ENCODE peak calls at places on chromosomes 3 and 15, in four cellular contexts. One of them, this sample, is unnamed.

GRCh38 chr3:152339881-152340505 is 71.3 kb downstream of the MBNL1 start:
- DNase-seq in ascending aorta: no peak
- DNase-seq in GM12878: no peak
- DNase-seq in colonic mucosa: no peak
- DNase-seq in this sample: no peak

GRCh38 chr3:112818289-112818688 is 28.4 kb downstream of the CD200R1L start:
- DNase-seq in ascending aorta: no peak
- DNase-seq in GM12878: no peak
- DNase-seq in colonic mucosa: no peak
- DNase-seq in this sample: no peak

GRCh38 chr3:49873623-49874022 is 3.9 kb upstream of the CAMKV start:
- DNase-seq in ascending aorta: no peak
- DNase-seq in GM12878: no peak
- DNase-seq in colonic mucosa: peak
- DNase-seq in this sample: no peak

GRCh38 chr3:186526256-186526606 is 17.9 kb downstream of the CRYGS start:
- DNase-seq in ascending aorta: no peak
- DNase-seq in GM12878: no peak
- DNase-seq in colonic mucosa: no peak
- DNase-seq in this sample: peak

GRCh38 chr3:27720899-27721716 is 1.0 kb downstream of the EOMES start:
- DNase-seq in ascending aorta: no peak
- DNase-seq in GM12878: no peak
- DNase-seq in colonic mucosa: no peak
- DNase-seq in this sample: no peak

GRCh38 chr15:97490429-97490828 is 470.1 kb upstream of the ARRDC4 start:
- DNase-seq in ascending aorta: no peak
- DNase-seq in GM12878: no peak
- DNase-seq in colonic mucosa: no peak
- DNase-seq in this sample: no peak

GRCh38 chr3:146577662-146578061 is 27.5 kb downstream of the PLSCR5 start:
- DNase-seq in ascending aorta: no peak
- DNase-seq in GM12878: no peak
- DNase-seq in colonic mucosa: no peak
- DNase-seq in this sample: peak

GRCh38 chr3:128074851-128075515 is 22.7 kb downstream of the SEC61A1 start:
- DNase-seq in ascending aorta: no peak
- DNase-seq in GM12878: no peak
- DNase-seq in colonic mucosa: no peak
- DNase-seq in this sample: no peak

GRCh38 chr15:33461671-33462070 is 150.9 kb downstream of the RYR3 start:
- DNase-seq in ascending aorta: no peak
- DNase-seq in GM12878: no peak
- DNase-seq in colonic mucosa: no peak
- DNase-seq in this sample: no peak

GRCh38 chr15:78915341-78916087 is 29.3 kb downstream of the CTSH start:
- DNase-seq in ascending aorta: peak
- DNase-seq in GM12878: no peak
- DNase-seq in colonic mucosa: no peak
- DNase-seq in this sample: no peak

GRCh38 chr15:33152502-33153109 is 41.9 kb downstream of the FMN1 start:
- DNase-seq in ascending aorta: no peak
- DNase-seq in GM12878: no peak
- DNase-seq in colonic mucosa: no peak
- DNase-seq in this sample: no peak

GRCh38 chr3:134354612-134355275 is 19.5 kb downstream of the AMOTL2 start:
- DNase-seq in ascending aorta: no peak
- DNase-seq in GM12878: no peak
- DNase-seq in colonic mucosa: no peak
- DNase-seq in this sample: no peak

GRCh38 chr3:58299839-58300516 is 6.1 kb upstream of the RPP14 start:
- DNase-seq in ascending aorta: no peak
- DNase-seq in GM12878: no peak
- DNase-seq in colonic mucosa: no peak
- DNase-seq in this sample: peak

GRCh38 chr15:81899730-81900129 is 146.1 kb downstream of the MEX3B start:
- DNase-seq in ascending aorta: no peak
- DNase-seq in GM12878: no peak
- DNase-seq in colonic mucosa: no peak
- DNase-seq in this sample: no peak

GRCh38 chr15:77266708-77267387 is 153.1 kb downstream of the PEAK1 start:
- DNase-seq in ascending aorta: no peak
- DNase-seq in GM12878: no peak
- DNase-seq in colonic mucosa: no peak
- DNase-seq in this sample: no peak

GRCh38 chr3:129028866-129029265 is 27.8 kb downstream of the EFCC1 start:
- DNase-seq in ascending aorta: no peak
- DNase-seq in GM12878: no peak
- DNase-seq in colonic mucosa: no peak
- DNase-seq in this sample: no peak

GRCh38 chr15:39400002-39400401 is 180.9 kb upstream of the THBS1 start:
- DNase-seq in ascending aorta: no peak
- DNase-seq in GM12878: no peak
- DNase-seq in colonic mucosa: no peak
- DNase-seq in this sample: no peak

GRCh38 chr15:92648190-92648875 is 7.2 kb downstream of the FAM174B start:
- DNase-seq in ascending aorta: no peak
- DNase-seq in GM12878: no peak
- DNase-seq in colonic mucosa: no peak
- DNase-seq in this sample: no peak

GRCh38 chr15:45314960-45315359 is 62.9 kb downstream of the SLC28A2 start:
- DNase-seq in ascending aorta: no peak
- DNase-seq in GM12878: no peak
- DNase-seq in colonic mucosa: no peak
- DNase-seq in this sample: peak

GRCh38 chr15:74845581-74845980 is 2.6 kb upstream of the ULK3 start:
- DNase-seq in ascending aorta: no peak
- DNase-seq in GM12878: no peak
- DNase-seq in colonic mucosa: no peak
- DNase-seq in this sample: no peak

GRCh38 chr3:157495846-157496245 is 7.4 kb downstream of the VEPH1 start:
- DNase-seq in ascending aorta: no peak
- DNase-seq in GM12878: no peak
- DNase-seq in colonic mucosa: no peak
- DNase-seq in this sample: no peak

GRCh38 chr15:92693922-92694331 is 38.4 kb upstream of the FAM174B start:
- DNase-seq in ascending aorta: no peak
- DNase-seq in GM12878: no peak
- DNase-seq in colonic mucosa: no peak
- DNase-seq in this sample: peak

GRCh38 chr15:75695206-75695605 is 17.4 kb downstream of the CSPG4 start:
- DNase-seq in ascending aorta: no peak
- DNase-seq in GM12878: no peak
- DNase-seq in colonic mucosa: no peak
- DNase-seq in this sample: peak

GRCh38 chr3:99542771-99543518 is 95.4 kb upstream of the COL8A1 start:
- DNase-seq in ascending aorta: no peak
- DNase-seq in GM12878: no peak
- DNase-seq in colonic mucosa: no peak
- DNase-seq in this sample: peak

GRCh38 chr3:117958027-117958426 is 1076.6 kb downstream of the IGSF11 start:
- DNase-seq in ascending aorta: no peak
- DNase-seq in GM12878: no peak
- DNase-seq in colonic mucosa: no peak
- DNase-seq in this sample: no peak

GRCh38 chr3:195443391-195443989 is 670 bp upstream of the ACAP2 start:
- DNase-seq in ascending aorta: no peak
- DNase-seq in GM12878: no peak
- DNase-seq in colonic mucosa: no peak
- DNase-seq in this sample: peak

GRCh38 chr3:26652157-26652556 is 29.6 kb downstream of the LRRC3B start:
- DNase-seq in ascending aorta: no peak
- DNase-seq in GM12878: no peak
- DNase-seq in colonic mucosa: no peak
- DNase-seq in this sample: no peak

GRCh38 chr3:16808393-16809107 is 76.2 kb upstream of the PLCL2 start:
- DNase-seq in ascending aorta: no peak
- DNase-seq in GM12878: no peak
- DNase-seq in colonic mucosa: no peak
- DNase-seq in this sample: no peak

GRCh38 chr3:72177075-72178050 is 392.4 kb upstream of the PROK2 start:
- DNase-seq in ascending aorta: no peak
- DNase-seq in GM12878: no peak
- DNase-seq in colonic mucosa: peak
- DNase-seq in this sample: peak

GRCh38 chr15:50519740-50520425 is 26.6 kb downstream of the USP50 start:
- DNase-seq in ascending aorta: no peak
- DNase-seq in GM12878: no peak
- DNase-seq in colonic mucosa: no peak
- DNase-seq in this sample: no peak

GRCh38 chr3:140187648-140188221 is 252.8 kb downstream of the CLSTN2 start:
- DNase-seq in ascending aorta: no peak
- DNase-seq in GM12878: no peak
- DNase-seq in colonic mucosa: no peak
- DNase-seq in this sample: no peak

GRCh38 chr15:57387011-57387410 is 10.7 kb downstream of the CGNL1 start:
- DNase-seq in ascending aorta: no peak
- DNase-seq in GM12878: no peak
- DNase-seq in colonic mucosa: no peak
- DNase-seq in this sample: no peak

GRCh38 chr15:48751595-48751994 is 59.3 kb downstream of the CEP152 start:
- DNase-seq in ascending aorta: no peak
- DNase-seq in GM12878: no peak
- DNase-seq in colonic mucosa: no peak
- DNase-seq in this sample: no peak

GRCh38 chr3:71055602-71056001 is 527.9 kb downstream of the FOXP1 start:
- DNase-seq in ascending aorta: no peak
- DNase-seq in GM12878: no peak
- DNase-seq in colonic mucosa: no peak
- DNase-seq in this sample: no peak

GRCh38 chr3:71054312-71054711 is 529.2 kb downstream of the FOXP1 start:
- DNase-seq in ascending aorta: no peak
- DNase-seq in GM12878: no peak
- DNase-seq in colonic mucosa: no peak
- DNase-seq in this sample: no peak

GRCh38 chr3:71053495-71053894 is 530.0 kb downstream of the FOXP1 start:
- DNase-seq in ascending aorta: no peak
- DNase-seq in GM12878: no peak
- DNase-seq in colonic mucosa: no peak
- DNase-seq in this sample: no peak

GRCh38 chr3:71057526-71057894 is 526.0 kb downstream of the FOXP1 start:
- DNase-seq in ascending aorta: no peak
- DNase-seq in GM12878: no peak
- DNase-seq in colonic mucosa: peak
- DNase-seq in this sample: no peak

GRCh38 chr3:71056327-71056726 is 527.2 kb downstream of the FOXP1 start:
- DNase-seq in ascending aorta: no peak
- DNase-seq in GM12878: no peak
- DNase-seq in colonic mucosa: no peak
- DNase-seq in this sample: no peak
- H3K4me3 ChIP-seq in ascending aorta: peak
- H3K4me3 ChIP-seq in GM12878: no peak
- H3K4me3 ChIP-seq in colonic mucosa: no peak
- H3K4me3 ChIP-seq in this sample: no peak

GRCh38 chr3:45711936-45712335 is 22.7 kb downstream of the SACM1L start:
- DNase-seq in ascending aorta: no peak
- DNase-seq in GM12878: no peak
- DNase-seq in colonic mucosa: no peak
- DNase-seq in this sample: no peak
- TF ChIP-seq CTCF in ascending aorta: no peak
- TF ChIP-seq CTCF in GM12878: no peak
- TF ChIP-seq CTCF in colonic mucosa: no peak
- TF ChIP-seq CTCF in this sample: no peak

DNA sequence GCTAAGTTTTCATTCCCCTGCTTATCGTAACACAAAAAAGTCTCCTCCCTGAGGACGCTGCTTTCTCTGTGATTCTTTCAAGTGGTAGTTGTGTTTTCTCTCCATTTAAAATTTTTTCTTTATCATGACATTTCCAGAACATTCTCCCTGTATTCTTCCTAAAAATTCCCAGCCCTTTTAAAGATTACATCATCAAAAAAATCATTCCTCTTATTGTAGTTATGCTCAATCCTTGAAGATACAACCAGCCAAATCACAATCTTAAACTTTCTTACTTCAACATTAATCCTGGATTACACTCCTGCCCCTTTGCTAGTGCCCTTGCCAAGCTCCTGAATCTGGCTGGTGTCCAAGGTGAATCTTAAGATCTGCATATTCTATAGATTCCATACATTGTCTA is 163.7 kb upstream of the CBLB start:
- DNase-seq in ascending aorta: no peak
- DNase-seq in GM12878: no peak
- DNase-seq in colonic mucosa: no peak
- DNase-seq in this sample: no peak
- H3K4me3 ChIP-seq in ascending aorta: no peak
- H3K4me3 ChIP-seq in GM12878: no peak
- H3K4me3 ChIP-seq in colonic mucosa: no peak
- H3K4me3 ChIP-seq in this sample: no peak

GRCh38 chr3:59809750-59810444 is 760.1 kb upstream of the CFAP20DC start:
- DNase-seq in ascending aorta: no peak
- DNase-seq in GM12878: no peak
- DNase-seq in colonic mucosa: no peak
- DNase-seq in this sample: peak
- TF ChIP-seq CTCF in ascending aorta: no peak
- TF ChIP-seq CTCF in GM12878: no peak
- TF ChIP-seq CTCF in colonic mucosa: peak
- TF ChIP-seq CTCF in this sample: peak

GRCh38 chr3:101828289-101828688 is 21.0 kb upstream of the NFKBIZ start:
- DNase-seq in ascending aorta: no peak
- DNase-seq in GM12878: no peak
- DNase-seq in colonic mucosa: no peak
- DNase-seq in this sample: no peak
- H3K4me3 ChIP-seq in ascending aorta: peak
- H3K4me3 ChIP-seq in GM12878: peak
- H3K4me3 ChIP-seq in colonic mucosa: peak
- H3K4me3 ChIP-seq in this sample: peak